ENCODE peak calls at places on chromosomes 16 and 17, in four cellular contexts. I is AG20443, O is GM12892, J is AG10803. D is an unnamed sample.

GRCh38 chr17:79925242-79925957 is 86.2 kb upstream of the CBX4 start:
- DNase-seq in I (peak), O (no peak), J (peak), D (no peak)

GRCh38 chr16:67183-67791 is 5.1 kb downstream of the RHBDF1 start:
- DNase-seq in I (no peak), O (no peak), J (no peak), D (no peak)

GRCh38 chr17:41549596-41550039 is 21.5 kb upstream of the KRT19 start:
- DNase-seq in I (no peak), O (no peak), J (no peak), D (no peak)

GRCh38 chr16:50822671-50823070 is 80.8 kb downstream of the CYLD start:
- DNase-seq in I (no peak), O (no peak), J (no peak), D (no peak)

GRCh38 chr16:19884611-19885455 is at the start of gene GPRC5B:
- DNase-seq in I (peak), O (peak), J (no peak), D (no peak)

GRCh38 chr17:58219007-58219788 is at the start of gene MKS1:
- DNase-seq in I (peak), O (peak), J (peak), D (peak)

GRCh38 chr16:51120289-51121008 is 30.6 kb downstream of the SALL1 start:
- DNase-seq in I (no peak), O (no peak), J (no peak), D (no peak)

GRCh38 chr17:65936013-65936412 is 255.9 kb downstream of the CEP112 start:
- DNase-seq in I (no peak), O (no peak), J (peak), D (no peak)

GRCh38 chr16:87740441-87740840 is 25.3 kb downstream of the KLHDC4 start:
- DNase-seq in I (peak), O (no peak), J (peak), D (no peak)

GRCh38 chr17:27539152-27539551 is 82.9 kb downstream of the KSR1 start:
- DNase-seq in I (no peak), O (no peak), J (no peak), D (no peak)

GRCh38 chr17:36939059-36939943 is 2.0 kb downstream of the LHX1 start:
- DNase-seq in I (no peak), O (no peak), J (no peak), D (no peak)

GRCh38 chr17:64262422-64263260 is at the start of gene TEX2:
- DNase-seq in I (peak), O (peak), J (no peak), D (no peak)

GRCh38 chr16:8194795-8195194 is 395.5 kb downstream of the TMEM114 start:
- DNase-seq in I (no peak), O (no peak), J (no peak), D (no peak)

GRCh38 chr17:17057057-17057551 is 14.8 kb downstream of the MPRIP start:
- DNase-seq in I (no peak), O (no peak), J (no peak), D (no peak)

GRCh38 chr17:33668516-33668915 is 375.4 kb upstream of the ASIC2 start:
- DNase-seq in I (no peak), O (no peak), J (no peak), D (no peak)

GRCh38 chr16:88999457-89000206 is 22.6 kb upstream of the CBFA2T3 start:
- DNase-seq in I (no peak), O (no peak), J (no peak), D (no peak)

GRCh38 chr16:31023627-31024226 is 9.6 kb upstream of the STX4 start:
- DNase-seq in I (no peak), O (no peak), J (no peak), D (no peak)

GRCh38 chr16:83920894-83921491 is 22.1 kb downstream of the MLYCD start:
- DNase-seq in I (no peak), O (no peak), J (no peak), D (no peak)

GRCh38 chr17:78128616-78129384 is at the start of gene TMC6:
- DNase-seq in I (peak), O (peak), J (no peak), D (peak)

GRCh38 chr16:58461056-58461455 is 38.9 kb upstream of the NDRG4 start:
- DNase-seq in I (no peak), O (no peak), J (no peak), D (no peak)

GRCh38 chr16:22225060-22225459 is 19.0 kb downstream of the EEF2K start:
- DNase-seq in I (no peak), O (no peak), J (peak), D (no peak)

GRCh38 chr17:16178836-16179235 is 36.5 kb downstream of the NCOR1 start:
- DNase-seq in I (no peak), O (no peak), J (no peak), D (no peak)

GRCh38 chr17:69335018-69335417 is 8.1 kb upstream of the ABCA5 start:
- DNase-seq in I (peak), O (no peak), J (peak), D (peak)

GRCh38 chr17:75009139-75009724 is 3.2 kb upstream of the MRPL58 start:
- DNase-seq in I (no peak), O (no peak), J (no peak), D (no peak)

GRCh38 chr17:3921853-3922319 is 5.6 kb upstream of the P2RX1 start:
- DNase-seq in I (no peak), O (no peak), J (no peak), D (no peak)

GRCh38 chr16:54239441-54239840 is 47.1 kb downstream of the IRX3 start:
- DNase-seq in I (no peak), O (no peak), J (peak), D (no peak)

GRCh38 chr16:55030944-55031343 is 100.3 kb downstream of the IRX5 start:
- DNase-seq in I (no peak), O (no peak), J (no peak), D (no peak)

GRCh38 chr16:23508589-23509440 is 1.5 kb downstream of the GGA2 start:
- DNase-seq in I (no peak), O (no peak), J (peak), D (no peak)

GRCh38 chr17:77957869-77958715 is at the start of gene TNRC6C:
- DNase-seq in I (peak), O (peak), J (peak), D (peak)

GRCh38 chr16:49855822-49856740 is at the start of gene ZNF423:
- DNase-seq in I (no peak), O (no peak), J (no peak), D (no peak)

GRCh38 chr17:57783338-57783742 is 38.2 kb upstream of the CCDC182 start:
- DNase-seq in I (peak), O (peak), J (peak), D (peak)

GRCh38 chr17:40022961-40023541 is 7.8 kb downstream of the CSF3 start:
- DNase-seq in I (peak), O (no peak), J (no peak), D (no peak)

GRCh38 chr17:78230252-78230962 is 1.0 kb upstream of the TMEM235 start:
- DNase-seq in I (no peak), O (no peak), J (no peak), D (no peak)

GRCh38 chr16:57539072-57539796 is 2.9 kb upstream of the CCDC102A start:
- DNase-seq in I (no peak), O (no peak), J (no peak), D (no peak)

D was measured in GDM1.